ENCODE peak calls at places on chromosomes 3 and 15, in five cellular contexts. One of them, this sample, is unnamed.

GRCh38 chr3:132641837-132642538 is 17.6 kb downstream of the ACAD11 start:
- DNase-seq in fibroblast of gingiva: peak
- DNase-seq in stimulated activated CD4-positive, alpha-beta T cell treated with anti-CD3 and anti-CD28 coated beads, Interleukin-2, amount 100 ng/mL, for 4 hours: no peak
- DNase-seq in fibroblast of lung: peak
- DNase-seq in NCI-H1417: peak
- DNase-seq in this sample: peak

GRCh38 chr15:35555244-35555643 is 9.3 kb upstream of the DPH6 start:
- DNase-seq in fibroblast of gingiva: no peak
- DNase-seq in stimulated activated CD4-positive, alpha-beta T cell treated with anti-CD3 and anti-CD28 coated beads, Interleukin-2, amount 100 ng/mL, for 4 hours: no peak
- DNase-seq in fibroblast of lung: no peak
- DNase-seq in NCI-H1417: no peak
- DNase-seq in this sample: no peak

GRCh38 chr15:49466119-49466518 is 43.1 kb downstream of the FGF7 start:
- DNase-seq in fibroblast of gingiva: no peak
- DNase-seq in stimulated activated CD4-positive, alpha-beta T cell treated with anti-CD3 and anti-CD28 coated beads, Interleukin-2, amount 100 ng/mL, for 4 hours: no peak
- DNase-seq in fibroblast of lung: no peak
- DNase-seq in NCI-H1417: no peak
- DNase-seq in this sample: no peak

GRCh38 chr3:61632568-61633175 is 71.3 kb downstream of the PTPRG start:
- DNase-seq in fibroblast of gingiva: peak
- DNase-seq in stimulated activated CD4-positive, alpha-beta T cell treated with anti-CD3 and anti-CD28 coated beads, Interleukin-2, amount 100 ng/mL, for 4 hours: no peak
- DNase-seq in fibroblast of lung: peak
- DNase-seq in NCI-H1417: no peak
- DNase-seq in this sample: no peak

GRCh38 chr3:71305246-71306206 is 278.0 kb downstream of the FOXP1 start:
- DNase-seq in fibroblast of gingiva: no peak
- DNase-seq in stimulated activated CD4-positive, alpha-beta T cell treated with anti-CD3 and anti-CD28 coated beads, Interleukin-2, amount 100 ng/mL, for 4 hours: peak
- DNase-seq in fibroblast of lung: peak
- DNase-seq in NCI-H1417: peak
- DNase-seq in this sample: peak

GRCh38 chr3:12845790-12846189 is 4.4 kb upstream of the RPL32 start:
- DNase-seq in fibroblast of gingiva: no peak
- DNase-seq in stimulated activated CD4-positive, alpha-beta T cell treated with anti-CD3 and anti-CD28 coated beads, Interleukin-2, amount 100 ng/mL, for 4 hours: no peak
- DNase-seq in fibroblast of lung: no peak
- DNase-seq in NCI-H1417: no peak
- DNase-seq in this sample: no peak

GRCh38 chr3:16741890-16742289 is 136.7 kb upstream of the DAZL start:
- DNase-seq in fibroblast of gingiva: peak
- DNase-seq in stimulated activated CD4-positive, alpha-beta T cell treated with anti-CD3 and anti-CD28 coated beads, Interleukin-2, amount 100 ng/mL, for 4 hours: no peak
- DNase-seq in fibroblast of lung: peak
- DNase-seq in NCI-H1417: no peak
- DNase-seq in this sample: no peak

GRCh38 chr3:36483709-36484108 is 103.4 kb downstream of the STAC start:
- DNase-seq in fibroblast of gingiva: no peak
- DNase-seq in stimulated activated CD4-positive, alpha-beta T cell treated with anti-CD3 and anti-CD28 coated beads, Interleukin-2, amount 100 ng/mL, for 4 hours: no peak
- DNase-seq in fibroblast of lung: no peak
- DNase-seq in NCI-H1417: no peak
- DNase-seq in this sample: no peak

GRCh38 chr15:76161153-76162049 is 101.6 kb downstream of the TMEM266 start:
- DNase-seq in fibroblast of gingiva: peak
- DNase-seq in stimulated activated CD4-positive, alpha-beta T cell treated with anti-CD3 and anti-CD28 coated beads, Interleukin-2, amount 100 ng/mL, for 4 hours: no peak
- DNase-seq in fibroblast of lung: peak
- DNase-seq in NCI-H1417: no peak
- DNase-seq in this sample: no peak

GRCh38 chr3:84209473-84209872 is 749.3 kb upstream of the CADM2 start:
- DNase-seq in fibroblast of gingiva: no peak
- DNase-seq in stimulated activated CD4-positive, alpha-beta T cell treated with anti-CD3 and anti-CD28 coated beads, Interleukin-2, amount 100 ng/mL, for 4 hours: no peak
- DNase-seq in fibroblast of lung: no peak
- DNase-seq in NCI-H1417: no peak
- DNase-seq in this sample: no peak

GRCh38 chr3:72259755-72260589 is 475.0 kb upstream of the PROK2 start:
- DNase-seq in fibroblast of gingiva: no peak
- DNase-seq in stimulated activated CD4-positive, alpha-beta T cell treated with anti-CD3 and anti-CD28 coated beads, Interleukin-2, amount 100 ng/mL, for 4 hours: no peak
- DNase-seq in fibroblast of lung: no peak
- DNase-seq in NCI-H1417: no peak
- DNase-seq in this sample: no peak

GRCh38 chr3:49906004-49906860 is 2.6 kb upstream of the MST1R start:
- DNase-seq in fibroblast of gingiva: peak
- DNase-seq in stimulated activated CD4-positive, alpha-beta T cell treated with anti-CD3 and anti-CD28 coated beads, Interleukin-2, amount 100 ng/mL, for 4 hours: peak
- DNase-seq in fibroblast of lung: peak
- DNase-seq in NCI-H1417: no peak
- DNase-seq in this sample: no peak

GRCh38 chr3:38497026-38497425 is 886 bp downstream of the EXOG start:
- DNase-seq in fibroblast of gingiva: peak
- DNase-seq in stimulated activated CD4-positive, alpha-beta T cell treated with anti-CD3 and anti-CD28 coated beads, Interleukin-2, amount 100 ng/mL, for 4 hours: no peak
- DNase-seq in fibroblast of lung: no peak
- DNase-seq in NCI-H1417: no peak
- DNase-seq in this sample: no peak

GRCh38 chr3:55075846-55076245 is 148.0 kb upstream of the LRTM1 start:
- DNase-seq in fibroblast of gingiva: no peak
- DNase-seq in stimulated activated CD4-positive, alpha-beta T cell treated with anti-CD3 and anti-CD28 coated beads, Interleukin-2, amount 100 ng/mL, for 4 hours: no peak
- DNase-seq in fibroblast of lung: no peak
- DNase-seq in NCI-H1417: no peak
- DNase-seq in this sample: no peak

GRCh38 chr3:129598484-129598883 is 8.0 kb downstream of the PLXND1 start:
- DNase-seq in fibroblast of gingiva: no peak
- DNase-seq in stimulated activated CD4-positive, alpha-beta T cell treated with anti-CD3 and anti-CD28 coated beads, Interleukin-2, amount 100 ng/mL, for 4 hours: no peak
- DNase-seq in fibroblast of lung: no peak
- DNase-seq in NCI-H1417: no peak
- DNase-seq in this sample: no peak